ENCODE peak calls at places on chromosome 15, in six cellular contexts. E is germinal center; D is iris pigment epithelial cell; I is activated naive CD8-positive, alpha-beta T cell treated with anti-CD3 and anti-CD28 coated beads, Interleukin-2, amount 10 ng/mL, durations not matched to agents 7 days and 5 days; A is stromal cell of bone marrow; H is GM13977. F is an unnamed sample.

GRCh38 chr15:99181544-99181943 is 67.8 kb downstream of the TTC23 start:
- DNase-seq in E (no peak), D (peak), I (no peak), A (peak), H (no peak), F (no peak)

GRCh38 chr15:62566248-62566647 is 401.2 kb upstream of the C2CD4B start:
- DNase-seq in E (no peak), D (no peak), I (no peak), A (no peak), H (no peak), F (no peak)

GRCh38 chr15:35038655-35039534 is 46.2 kb downstream of the NANOGP8 start:
- DNase-seq in E (no peak), D (peak), I (no peak), A (no peak), H (no peak), F (no peak)

GRCh38 chr15:27328616-27329015 is 357.6 kb downstream of the GABRG3 start:
- DNase-seq in E (no peak), D (no peak), I (no peak), A (no peak), H (no peak), F (no peak)

GRCh38 chr15:78617131-78617915 is 3.5 kb downstream of the CHRNA3 start:
- DNase-seq in E (no peak), D (no peak), I (no peak), A (no peak), H (no peak), F (no peak)

GRCh38 chr15:93235321-93235720 is 146.3 kb upstream of the RGMA start:
- DNase-seq in E (no peak), D (no peak), I (no peak), A (no peak), H (no peak), F (no peak)

GRCh38 chr15:92579486-92579885 is 76.1 kb downstream of the FAM174B start:
- DNase-seq in E (no peak), D (no peak), I (no peak), A (no peak), H (no peak), F (no peak)

GRCh38 chr15:60370804-60371700 is 26.7 kb downstream of the ANXA2 start:
- DNase-seq in E (no peak), D (peak), I (no peak), A (peak), H (no peak), F (no peak)

GRCh38 chr15:57440799-57441198 is 64.5 kb downstream of the CGNL1 start:
- DNase-seq in E (no peak), D (peak), I (no peak), A (peak), H (no peak), F (no peak)

GRCh38 chr15:88911766-88912118 is 1.4 kb downstream of the MFGE8 start:
- DNase-seq in E (peak), D (peak), I (no peak), A (no peak), H (peak), F (no peak)

GRCh38 chr15:69125236-69125635 is 35.2 kb upstream of the GLCE start:
- DNase-seq in E (no peak), D (no peak), I (no peak), A (no peak), H (no peak), F (no peak)

GRCh38 chr15:40594429-40594836 is 384 bp downstream of the KNL1 start:
- DNase-seq in E (peak), D (peak), I (no peak), A (no peak), H (peak), F (no peak)

GRCh38 chr15:69410290-69410874 is 3.8 kb upstream of the KIF23 start:
- DNase-seq in E (peak), D (peak), I (no peak), A (no peak), H (no peak), F (no peak)

GRCh38 chr15:82570721-82571519 is 30.7 kb upstream of the RPS17 start:
- DNase-seq in E (no peak), D (no peak), I (no peak), A (peak), H (no peak), F (no peak)

GRCh38 chr15:65303687-65304392 is 637 bp upstream of the RNU5B-1 start:
- DNase-seq in E (no peak), D (peak), I (peak), A (no peak), H (no peak), F (no peak)

GRCh38 chr15:41558400-41559238 is at the start of gene TYRO3:
- DNase-seq in E (peak), D (peak), I (peak), A (no peak), H (peak), F (peak)

GRCh38 chr15:85396554-85396953 is 16.2 kb downstream of the AKAP13 start:
- DNase-seq in E (no peak), D (no peak), I (no peak), A (no peak), H (no peak), F (no peak)

GRCh38 chr15:61634837-61635236 is 405.7 kb upstream of the RORA start:
- DNase-seq in E (no peak), D (no peak), I (no peak), A (no peak), H (no peak), F (no peak)